ENCODE peak calls at places on chromosomes 3 and 15, in seven cellular contexts. One of them, this sample, is unnamed.

GRCh38 chr3:119872773-119873172 is 90.9 kb downstream of the NR1I2 start:
- DNase-seq in fibroblast of pulmonary artery: no peak
- DNase-seq in fibroblast of the aortic adventitia: no peak
- DNase-seq in CD4-positive, alpha-beta memory T cell: no peak
- DNase-seq in fibroblast of lung: no peak
- DNase-seq in OCI-LY7: no peak
- DNase-seq in neuronal stem cell: no peak
- DNase-seq in this sample: no peak

GRCh38 chr15:88716543-88717341 is 77.9 kb downstream of the ISG20 start:
- DNase-seq in CD4-positive, alpha-beta memory T cell: no peak
- DNase-seq in fibroblast of the aortic adventitia: no peak
- DNase-seq in neuronal stem cell: no peak
- DNase-seq in OCI-LY7: no peak
- DNase-seq in fibroblast of pulmonary artery: no peak
- DNase-seq in fibroblast of lung: no peak
- DNase-seq in this sample: no peak

GRCh38 chr3:29889230-29889629 is 608.4 kb downstream of the RBMS3 start:
- DNase-seq in fibroblast of the aortic adventitia: peak
- DNase-seq in fibroblast of lung: peak
- DNase-seq in fibroblast of pulmonary artery: peak
- DNase-seq in neuronal stem cell: no peak
- DNase-seq in CD4-positive, alpha-beta memory T cell: no peak
- DNase-seq in OCI-LY7: no peak
- DNase-seq in this sample: peak

GRCh38 chr15:34799149-34799824 is 3.9 kb upstream of the ACTC1 start:
- DNase-seq in OCI-LY7: no peak
- DNase-seq in fibroblast of pulmonary artery: peak
- DNase-seq in neuronal stem cell: no peak
- DNase-seq in fibroblast of lung: peak
- DNase-seq in fibroblast of the aortic adventitia: no peak
- DNase-seq in CD4-positive, alpha-beta memory T cell: no peak
- DNase-seq in this sample: peak

GRCh38 chr15:49163678-49164077 is 6.4 kb upstream of the GALK2 start:
- DNase-seq in fibroblast of the aortic adventitia: no peak
- DNase-seq in fibroblast of lung: no peak
- DNase-seq in fibroblast of pulmonary artery: no peak
- DNase-seq in CD4-positive, alpha-beta memory T cell: no peak
- DNase-seq in neuronal stem cell: no peak
- DNase-seq in OCI-LY7: no peak
- DNase-seq in this sample: no peak

GRCh38 chr15:25181290-25182097 is 226.7 kb downstream of the SNRPN start:
- DNase-seq in fibroblast of lung: no peak
- DNase-seq in OCI-LY7: no peak
- DNase-seq in CD4-positive, alpha-beta memory T cell: no peak
- DNase-seq in fibroblast of pulmonary artery: no peak
- DNase-seq in neuronal stem cell: no peak
- DNase-seq in fibroblast of the aortic adventitia: no peak
- DNase-seq in this sample: no peak

GRCh38 chr3:78757734-78758133 is 1010.1 kb downstream of the ROBO1 start:
- DNase-seq in fibroblast of pulmonary artery: no peak
- DNase-seq in CD4-positive, alpha-beta memory T cell: no peak
- DNase-seq in fibroblast of the aortic adventitia: no peak
- DNase-seq in OCI-LY7: no peak
- DNase-seq in neuronal stem cell: no peak
- DNase-seq in fibroblast of lung: no peak
- DNase-seq in this sample: no peak

GRCh38 chr3:140832883-140833282 is 108.8 kb upstream of the SLC25A36 start:
- DNase-seq in fibroblast of pulmonary artery: no peak
- DNase-seq in fibroblast of the aortic adventitia: no peak
- DNase-seq in CD4-positive, alpha-beta memory T cell: no peak
- DNase-seq in neuronal stem cell: no peak
- DNase-seq in OCI-LY7: peak
- DNase-seq in fibroblast of lung: no peak
- DNase-seq in this sample: no peak

GRCh38 chr15:82545002-82545401 is 4.7 kb upstream of the RPS17 start:
- DNase-seq in neuronal stem cell: no peak
- DNase-seq in OCI-LY7: no peak
- DNase-seq in CD4-positive, alpha-beta memory T cell: no peak
- DNase-seq in fibroblast of lung: no peak
- DNase-seq in fibroblast of pulmonary artery: no peak
- DNase-seq in fibroblast of the aortic adventitia: no peak
- DNase-seq in this sample: no peak

GRCh38 chr3:140850210-140850955 is 91.3 kb upstream of the SLC25A36 start:
- DNase-seq in OCI-LY7: peak
- DNase-seq in fibroblast of the aortic adventitia: no peak
- DNase-seq in neuronal stem cell: no peak
- DNase-seq in fibroblast of lung: no peak
- DNase-seq in CD4-positive, alpha-beta memory T cell: no peak
- DNase-seq in fibroblast of pulmonary artery: no peak
- DNase-seq in this sample: no peak

GRCh38 chr3:143266512-143266911 is 146.9 kb downstream of the CHST2 start:
- DNase-seq in CD4-positive, alpha-beta memory T cell: no peak
- DNase-seq in OCI-LY7: no peak
- DNase-seq in neuronal stem cell: no peak
- DNase-seq in fibroblast of lung: peak
- DNase-seq in fibroblast of the aortic adventitia: peak
- DNase-seq in fibroblast of pulmonary artery: no peak
- DNase-seq in this sample: peak

GRCh38 chr3:49724586-49724985 is 835 bp upstream of the GMPPB start:
- DNase-seq in fibroblast of the aortic adventitia: peak
- DNase-seq in CD4-positive, alpha-beta memory T cell: peak
- DNase-seq in fibroblast of lung: no peak
- DNase-seq in OCI-LY7: peak
- DNase-seq in neuronal stem cell: no peak
- DNase-seq in fibroblast of pulmonary artery: no peak
- DNase-seq in this sample: no peak

GRCh38 chr3:62559831-62560445 is 186.6 kb upstream of the FEZF2 start:
- DNase-seq in OCI-LY7: peak
- DNase-seq in CD4-positive, alpha-beta memory T cell: no peak
- DNase-seq in fibroblast of the aortic adventitia: peak
- DNase-seq in fibroblast of lung: peak
- DNase-seq in fibroblast of pulmonary artery: peak
- DNase-seq in neuronal stem cell: no peak
- DNase-seq in this sample: peak

GRCh38 chr3:186779204-186779603 is 4.2 kb upstream of the EIF4A2 start:
- DNase-seq in fibroblast of pulmonary artery: no peak
- DNase-seq in fibroblast of the aortic adventitia: no peak
- DNase-seq in fibroblast of lung: no peak
- DNase-seq in OCI-LY7: no peak
- DNase-seq in CD4-positive, alpha-beta memory T cell: no peak
- DNase-seq in neuronal stem cell: no peak
- DNase-seq in this sample: no peak

GRCh38 chr3:186772281-186772885 is 11.0 kb upstream of the EIF4A2 start:
- DNase-seq in fibroblast of lung: no peak
- DNase-seq in CD4-positive, alpha-beta memory T cell: no peak
- DNase-seq in fibroblast of pulmonary artery: no peak
- DNase-seq in neuronal stem cell: no peak
- DNase-seq in OCI-LY7: no peak
- DNase-seq in fibroblast of the aortic adventitia: peak
- DNase-seq in this sample: no peak

GRCh38 chr3:186772886-186773417 is 10.4 kb upstream of the EIF4A2 start:
- DNase-seq in CD4-positive, alpha-beta memory T cell: peak
- DNase-seq in fibroblast of lung: no peak
- DNase-seq in fibroblast of pulmonary artery: no peak
- DNase-seq in neuronal stem cell: no peak
- DNase-seq in OCI-LY7: peak
- DNase-seq in fibroblast of the aortic adventitia: no peak
- DNase-seq in this sample: peak

GRCh38 chr3:186775999-186776398 is 7.4 kb upstream of the EIF4A2 start:
- DNase-seq in fibroblast of pulmonary artery: peak
- DNase-seq in fibroblast of the aortic adventitia: peak
- DNase-seq in CD4-positive, alpha-beta memory T cell: no peak
- DNase-seq in fibroblast of lung: no peak
- DNase-seq in OCI-LY7: no peak
- DNase-seq in neuronal stem cell: no peak
- DNase-seq in this sample: no peak
- H3K4me3 ChIP-seq in fibroblast of pulmonary artery: no peak
- H3K4me3 ChIP-seq in fibroblast of the aortic adventitia: no peak
- H3K4me3 ChIP-seq in CD4-positive, alpha-beta memory T cell: no peak
- H3K4me3 ChIP-seq in fibroblast of lung: no peak
- H3K4me3 ChIP-seq in OCI-LY7: no peak
- H3K4me3 ChIP-seq in neuronal stem cell: no peak
- H3K4me3 ChIP-seq in this sample: no peak

GRCh38 chr3:170418422-170419300 is at the start of gene CLDN11:
- DNase-seq in CD4-positive, alpha-beta memory T cell: no peak
- DNase-seq in OCI-LY7: no peak
- DNase-seq in fibroblast of lung: peak
- DNase-seq in fibroblast of pulmonary artery: no peak
- DNase-seq in fibroblast of the aortic adventitia: peak
- DNase-seq in neuronal stem cell: no peak
- DNase-seq in this sample: peak

GRCh38 chr3:170421147-170421641 is 2.5 kb downstream of the CLDN11 start:
- DNase-seq in CD4-positive, alpha-beta memory T cell: no peak
- DNase-seq in fibroblast of pulmonary artery: peak
- DNase-seq in OCI-LY7: no peak
- DNase-seq in neuronal stem cell: no peak
- DNase-seq in fibroblast of the aortic adventitia: peak
- DNase-seq in fibroblast of lung: peak
- DNase-seq in this sample: peak

GRCh38 chr3:170419301-170420087 is 826 bp downstream of the CLDN11 start:
- DNase-seq in fibroblast of lung: peak
- DNase-seq in fibroblast of pulmonary artery: peak
- DNase-seq in fibroblast of the aortic adventitia: peak
- DNase-seq in CD4-positive, alpha-beta memory T cell: no peak
- DNase-seq in neuronal stem cell: no peak
- DNase-seq in OCI-LY7: no peak
- DNase-seq in this sample: no peak

GRCh38 chr3:170421758-170422157 is 3.1 kb downstream of the CLDN11 start:
- DNase-seq in CD4-positive, alpha-beta memory T cell: no peak
- DNase-seq in fibroblast of lung: no peak
- DNase-seq in fibroblast of the aortic adventitia: no peak
- DNase-seq in neuronal stem cell: no peak
- DNase-seq in OCI-LY7: no peak
- DNase-seq in fibroblast of pulmonary artery: no peak
- DNase-seq in this sample: no peak

DNA sequence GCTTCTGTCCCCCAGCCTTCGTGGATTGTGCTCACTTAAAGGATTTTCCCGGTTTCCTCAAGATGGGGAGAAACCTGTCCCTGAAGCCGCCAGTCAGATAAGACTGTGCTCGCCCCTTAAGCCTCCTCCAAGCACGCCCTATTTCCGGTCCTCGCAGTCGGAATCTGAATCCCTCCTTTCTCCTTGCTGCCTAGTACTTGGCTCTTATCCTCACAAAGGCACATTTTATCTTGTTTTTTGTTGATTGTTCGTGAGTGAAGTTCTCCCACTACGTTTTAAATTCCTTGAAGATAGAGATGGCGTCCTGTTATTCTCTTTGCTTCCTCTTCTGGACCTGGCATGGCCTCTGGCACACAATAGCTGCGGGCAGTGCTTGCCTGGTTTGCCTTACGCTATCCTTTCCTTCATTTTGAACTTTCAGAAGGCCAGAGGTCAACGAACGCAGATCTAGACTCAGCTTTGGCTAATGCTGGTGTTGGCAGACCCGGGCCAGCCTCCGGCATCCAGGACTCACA is 1.7 kb downstream of the CLDN11 start:
- DNase-seq in fibroblast of pulmonary artery: peak
- DNase-seq in fibroblast of lung: peak
- DNase-seq in fibroblast of the aortic adventitia: peak
- DNase-seq in neuronal stem cell: no peak
- DNase-seq in OCI-LY7: no peak
- DNase-seq in CD4-positive, alpha-beta memory T cell: no peak
- DNase-seq in this sample: no peak
- H3K4me3 ChIP-seq in fibroblast of pulmonary artery: peak
- H3K4me3 ChIP-seq in fibroblast of lung: peak
- H3K4me3 ChIP-seq in fibroblast of the aortic adventitia: peak
- H3K4me3 ChIP-seq in neuronal stem cell: no peak
- H3K4me3 ChIP-seq in OCI-LY7: no peak
- H3K4me3 ChIP-seq in CD4-positive, alpha-beta memory T cell: no peak
- H3K4me3 ChIP-seq in this sample: peak

DNA sequence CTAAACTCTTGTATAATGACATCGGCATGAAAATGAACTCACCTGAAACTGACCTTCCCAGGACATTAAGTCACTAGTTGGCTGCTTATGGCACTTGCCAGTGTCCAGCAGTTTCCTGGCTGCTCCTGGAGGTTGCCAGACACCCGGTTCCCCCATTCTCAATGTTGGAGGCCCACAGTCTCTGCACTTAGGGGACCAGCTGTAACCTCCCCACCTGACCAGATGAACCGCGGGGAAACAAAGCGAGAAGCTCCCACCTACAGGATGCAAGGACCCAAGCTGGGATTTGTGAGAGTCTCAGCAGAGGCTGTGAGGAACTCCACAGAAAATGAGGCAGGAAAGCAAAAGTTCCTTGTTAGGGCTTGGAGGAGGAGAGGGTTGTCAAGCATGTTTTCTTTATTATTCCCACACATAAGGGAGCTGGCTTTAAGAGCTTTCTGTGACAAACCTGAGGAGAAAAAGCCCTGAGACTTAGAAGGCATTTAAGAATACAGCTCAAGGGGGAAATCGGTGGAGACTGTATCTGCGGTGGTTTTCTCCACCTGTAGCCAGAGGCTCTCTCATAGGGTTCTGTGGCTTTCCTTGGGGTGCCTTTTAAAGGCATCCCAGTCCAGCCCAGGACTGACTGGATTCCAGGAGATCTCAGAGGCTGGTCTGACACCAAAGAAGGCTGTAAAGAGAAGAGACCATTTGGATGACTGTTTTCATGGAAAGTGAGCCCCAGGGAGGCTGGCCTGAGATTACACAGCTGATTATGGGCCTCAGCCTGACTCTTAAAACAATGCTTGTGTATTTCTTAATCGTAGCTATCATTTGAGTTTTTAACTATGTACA is 4.6 kb downstream of the TPM1 start:
- DNase-seq in fibroblast of lung: no peak
- DNase-seq in fibroblast of the aortic adventitia: peak
- DNase-seq in CD4-positive, alpha-beta memory T cell: no peak
- DNase-seq in neuronal stem cell: peak
- DNase-seq in fibroblast of pulmonary artery: no peak
- DNase-seq in OCI-LY7: no peak
- DNase-seq in this sample: peak
- H3K4me3 ChIP-seq in fibroblast of lung: peak
- H3K4me3 ChIP-seq in fibroblast of the aortic adventitia: peak
- H3K4me3 ChIP-seq in CD4-positive, alpha-beta memory T cell: no peak
- H3K4me3 ChIP-seq in neuronal stem cell: peak
- H3K4me3 ChIP-seq in fibroblast of pulmonary artery: peak
- H3K4me3 ChIP-seq in OCI-LY7: peak
- H3K4me3 ChIP-seq in this sample: peak

DNA sequence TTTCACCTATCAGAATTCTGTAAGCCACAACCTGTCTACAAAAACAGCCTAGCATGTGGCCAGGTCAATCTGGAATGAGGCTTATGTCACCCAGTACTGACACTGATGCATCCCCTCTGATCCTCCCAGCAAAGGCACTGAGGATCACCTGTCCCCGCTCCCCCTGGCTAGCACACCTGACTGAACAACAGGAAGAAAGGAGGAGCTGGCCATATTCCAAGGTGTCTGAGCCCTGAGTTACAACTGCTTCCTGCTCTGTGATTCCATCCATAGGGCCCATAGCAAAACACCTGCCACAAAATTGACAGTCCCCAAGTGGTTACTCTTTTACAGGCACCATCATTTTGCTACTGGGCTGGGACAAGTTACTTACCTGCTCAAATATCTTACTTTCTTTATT is 555.5 kb upstream of the CFAP20DC start:
- DNase-seq in neuronal stem cell: no peak
- DNase-seq in OCI-LY7: no peak
- DNase-seq in fibroblast of pulmonary artery: no peak
- DNase-seq in CD4-positive, alpha-beta memory T cell: no peak
- DNase-seq in fibroblast of the aortic adventitia: no peak
- DNase-seq in fibroblast of lung: no peak
- DNase-seq in this sample: no peak
- H3K4me3 ChIP-seq in neuronal stem cell: no peak
- H3K4me3 ChIP-seq in OCI-LY7: no peak
- H3K4me3 ChIP-seq in fibroblast of pulmonary artery: no peak
- H3K4me3 ChIP-seq in CD4-positive, alpha-beta memory T cell: no peak
- H3K4me3 ChIP-seq in fibroblast of the aortic adventitia: no peak
- H3K4me3 ChIP-seq in fibroblast of lung: no peak
- H3K4me3 ChIP-seq in this sample: no peak